ENCODE peak calls at places on chromosome 20, in five cellular contexts. One of them, this sample, is unnamed.

GRCh38 chr20:36467076-36467999 is 74.0 kb upstream of the MYL9 start:
- DNase-seq in fibroblast of mammary gland: peak
- DNase-seq in left lung: no peak
- DNase-seq in right atrium auricular region: peak
- DNase-seq in aorta: peak
- DNase-seq in this sample: peak

GRCh38 chr20:46237221-46237620 is 71.1 kb downstream of the CDH22 start:
- DNase-seq in aorta: no peak
- DNase-seq in right atrium auricular region: no peak
- DNase-seq in left lung: no peak
- DNase-seq in fibroblast of mammary gland: no peak
- DNase-seq in this sample: no peak

GRCh38 chr20:9978395-9979004 is 56.3 kb upstream of the ANKEF1 start:
- DNase-seq in fibroblast of mammary gland: peak
- DNase-seq in aorta: no peak
- DNase-seq in left lung: no peak
- DNase-seq in right atrium auricular region: peak
- DNase-seq in this sample: peak

GRCh38 chr20:64100566-64100888 is 6.8 kb downstream of the NPBWR2 start:
- DNase-seq in fibroblast of mammary gland: no peak
- DNase-seq in right atrium auricular region: no peak
- DNase-seq in left lung: no peak
- DNase-seq in aorta: no peak
- DNase-seq in this sample: no peak

GRCh38 chr20:46751856-46752255 is 42.4 kb downstream of the SLC2A10 start:
- DNase-seq in fibroblast of mammary gland: peak
- DNase-seq in right atrium auricular region: no peak
- DNase-seq in aorta: no peak
- DNase-seq in left lung: no peak
- DNase-seq in this sample: peak

GRCh38 chr20:35663516-35663812 is 1.2 kb downstream of the CPNE1 start:
- DNase-seq in aorta: no peak
- DNase-seq in right atrium auricular region: no peak
- DNase-seq in fibroblast of mammary gland: peak
- DNase-seq in left lung: no peak
- DNase-seq in this sample: peak

GRCh38 chr20:63175031-63175895 is 40.7 kb downstream of the YTHDF1 start:
- DNase-seq in left lung: no peak
- DNase-seq in aorta: no peak
- DNase-seq in fibroblast of mammary gland: no peak
- DNase-seq in right atrium auricular region: no peak
- DNase-seq in this sample: no peak

GRCh38 chr20:54382419-54382818 is 93.0 kb upstream of the DOK5 start:
- DNase-seq in aorta: no peak
- DNase-seq in left lung: no peak
- DNase-seq in fibroblast of mammary gland: no peak
- DNase-seq in right atrium auricular region: no peak
- DNase-seq in this sample: no peak

GRCh38 chr20:56418385-56418861 is 6.4 kb downstream of the CASS4 start:
- DNase-seq in fibroblast of mammary gland: peak
- DNase-seq in right atrium auricular region: peak
- DNase-seq in left lung: no peak
- DNase-seq in aorta: no peak
- DNase-seq in this sample: no peak

GRCh38 chr20:49147269-49147668 is 40.9 kb downstream of the STAU1 start:
- DNase-seq in aorta: no peak
- DNase-seq in right atrium auricular region: no peak
- DNase-seq in fibroblast of mammary gland: no peak
- DNase-seq in left lung: no peak
- DNase-seq in this sample: no peak

GRCh38 chr20:12591949-12592470 is 416.8 kb upstream of the SPTLC3 start:
- DNase-seq in right atrium auricular region: no peak
- DNase-seq in fibroblast of mammary gland: no peak
- DNase-seq in left lung: no peak
- DNase-seq in aorta: no peak
- DNase-seq in this sample: no peak

GRCh38 chr20:1225729-1226313 is at the start of gene RAD21L1:
- DNase-seq in right atrium auricular region: no peak
- DNase-seq in aorta: peak
- DNase-seq in fibroblast of mammary gland: peak
- DNase-seq in left lung: peak
- DNase-seq in this sample: peak
- H3K4me3 ChIP-seq in right atrium auricular region: peak
- H3K4me3 ChIP-seq in aorta: peak
- H3K4me3 ChIP-seq in fibroblast of mammary gland: peak
- H3K4me3 ChIP-seq in left lung: peak
- H3K4me3 ChIP-seq in this sample: peak

DNA sequence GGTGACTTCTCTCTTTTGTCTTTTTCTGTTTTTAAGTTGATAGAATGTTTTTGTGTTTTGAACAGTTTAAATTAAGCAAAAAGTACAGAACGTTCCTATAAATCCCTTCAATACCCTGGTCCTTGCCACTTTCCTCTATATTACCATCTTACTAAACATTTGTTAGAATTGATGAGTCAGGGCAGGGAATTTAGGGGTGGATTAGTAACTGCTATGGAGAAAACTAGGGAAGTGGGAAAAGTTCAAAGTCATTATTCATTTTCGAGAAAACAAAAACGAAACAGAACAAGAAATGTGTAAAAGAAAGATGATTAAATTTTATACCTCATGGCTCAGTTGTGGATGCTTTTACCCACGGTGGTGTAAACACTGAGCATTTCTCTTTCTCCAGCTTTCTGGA is 240.4 kb upstream of the SULF2 start:
- DNase-seq in fibroblast of mammary gland: peak
- DNase-seq in aorta: no peak
- DNase-seq in right atrium auricular region: no peak
- DNase-seq in left lung: no peak
- DNase-seq in this sample: no peak
- H3K4me3 ChIP-seq in fibroblast of mammary gland: peak
- H3K4me3 ChIP-seq in aorta: no peak
- H3K4me3 ChIP-seq in right atrium auricular region: no peak
- H3K4me3 ChIP-seq in left lung: no peak
- H3K4me3 ChIP-seq in this sample: no peak

DNA sequence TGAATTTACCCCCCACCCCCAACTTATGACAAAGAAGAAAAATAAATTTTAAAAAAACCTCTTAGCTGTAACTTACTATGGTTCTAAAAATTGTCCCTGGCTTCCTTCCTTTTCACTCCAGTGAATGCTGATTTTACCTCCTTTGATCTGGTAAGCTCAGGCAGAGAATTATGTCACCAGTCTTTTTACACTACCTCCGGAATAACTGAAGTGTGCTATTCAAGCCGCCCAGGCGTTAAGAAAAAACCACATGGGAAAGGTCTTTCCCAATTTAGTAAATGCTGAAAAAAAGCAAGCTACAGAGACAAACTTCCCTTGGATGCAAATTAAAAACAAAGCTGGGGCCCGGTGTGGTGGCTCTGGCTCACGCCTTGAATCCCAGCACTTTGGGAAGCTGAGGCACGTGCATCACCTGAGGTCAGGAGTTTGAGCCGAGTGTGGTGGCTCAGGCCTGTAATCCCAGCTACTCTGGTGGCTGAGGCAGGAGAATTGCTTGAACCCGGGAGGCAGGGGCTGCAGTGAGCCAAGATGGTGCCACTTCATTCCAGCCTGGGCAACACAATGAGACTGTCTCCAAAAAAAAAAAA is 12.4 kb downstream of the SNX5 start:
- DNase-seq in aorta: no peak
- DNase-seq in fibroblast of mammary gland: no peak
- DNase-seq in left lung: no peak
- DNase-seq in right atrium auricular region: no peak
- DNase-seq in this sample: no peak
- H3K4me3 ChIP-seq in aorta: no peak
- H3K4me3 ChIP-seq in fibroblast of mammary gland: no peak
- H3K4me3 ChIP-seq in left lung: no peak
- H3K4me3 ChIP-seq in right atrium auricular region: no peak
- H3K4me3 ChIP-seq in this sample: no peak

DNA sequence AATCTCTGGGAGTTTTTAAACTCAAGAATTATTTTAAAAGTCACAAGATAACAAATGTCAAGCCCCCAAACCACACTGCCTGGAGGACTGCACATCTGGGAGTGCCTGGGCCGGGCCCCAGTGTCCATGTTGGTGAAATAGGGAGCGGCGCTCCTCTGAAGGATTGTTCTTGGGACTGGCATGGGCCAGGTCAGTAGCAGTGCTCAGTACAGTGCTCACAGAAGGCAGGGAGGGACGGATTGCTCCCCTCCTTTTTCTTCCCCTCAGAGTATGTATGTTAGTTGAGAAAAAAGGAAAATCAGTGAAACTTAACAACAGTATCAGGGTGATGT is 11.0 kb downstream of the STX16 start:
- DNase-seq in left lung: no peak
- DNase-seq in right atrium auricular region: no peak
- DNase-seq in fibroblast of mammary gland: no peak
- DNase-seq in aorta: no peak
- DNase-seq in this sample: no peak
- H3K4me3 ChIP-seq in left lung: no peak
- H3K4me3 ChIP-seq in right atrium auricular region: no peak
- H3K4me3 ChIP-seq in fibroblast of mammary gland: no peak
- H3K4me3 ChIP-seq in aorta: no peak
- H3K4me3 ChIP-seq in this sample: no peak